ENCODE peak calls at places on chromosomes 6 and 20, in ten cellular contexts. One of them, this sample, is unnamed. For H3K9me3, the result is how much of the 10 kb centered on the place peaks cover.

GRCh38 chr20:52494244-52494643 is 302.7 kb upstream of the ZFP64 start:
- DNase-seq in MM.1S: no peak
- DNase-seq in endodermal cell: no peak
- DNase-seq in kidney: no peak
- DNase-seq in sigmoid colon: no peak
- DNase-seq in breast epithelium: no peak
- DNase-seq in PC-3: peak
- DNase-seq in CD8-positive, alpha-beta T cell: peak
- DNase-seq in right atrium auricular region: peak
- DNase-seq in Caco-2: no peak
- DNase-seq in this sample: peak

GRCh38 chr20:22248052-22248667 is 336.2 kb downstream of the FOXA2 start:
- DNase-seq in MM.1S: no peak
- DNase-seq in endodermal cell: peak
- DNase-seq in kidney: no peak
- DNase-seq in sigmoid colon: no peak
- DNase-seq in breast epithelium: no peak
- DNase-seq in PC-3: peak
- DNase-seq in CD8-positive, alpha-beta T cell: no peak
- DNase-seq in right atrium auricular region: no peak
- DNase-seq in Caco-2: peak
- DNase-seq in this sample: no peak

GRCh38 chr20:57652865-57653545 is 32.8 kb upstream of the ZBP1 start:
- DNase-seq in MM.1S: no peak
- DNase-seq in endodermal cell: no peak
- DNase-seq in kidney: peak
- DNase-seq in sigmoid colon: no peak
- DNase-seq in breast epithelium: no peak
- DNase-seq in PC-3: no peak
- DNase-seq in CD8-positive, alpha-beta T cell: no peak
- DNase-seq in right atrium auricular region: peak
- DNase-seq in Caco-2: peak
- DNase-seq in this sample: no peak

GRCh38 chr6:153325661-153326060 is 194.6 kb upstream of the RGS17 start:
- DNase-seq in MM.1S: no peak
- DNase-seq in endodermal cell: no peak
- DNase-seq in kidney: no peak
- DNase-seq in sigmoid colon: no peak
- DNase-seq in breast epithelium: no peak
- DNase-seq in PC-3: no peak
- DNase-seq in CD8-positive, alpha-beta T cell: no peak
- DNase-seq in right atrium auricular region: no peak
- DNase-seq in Caco-2: no peak
- DNase-seq in this sample: no peak

GRCh38 chr6:18302561-18303439 is 38.5 kb upstream of the DEK start:
- DNase-seq in MM.1S: no peak
- DNase-seq in endodermal cell: peak
- DNase-seq in kidney: no peak
- DNase-seq in sigmoid colon: no peak
- DNase-seq in breast epithelium: no peak
- DNase-seq in PC-3: peak
- DNase-seq in CD8-positive, alpha-beta T cell: no peak
- DNase-seq in right atrium auricular region: no peak
- DNase-seq in Caco-2: peak
- DNase-seq in this sample: no peak

GRCh38 chr6:44431118-44431725 is 43.7 kb downstream of the CDC5L start:
- DNase-seq in MM.1S: peak
- DNase-seq in endodermal cell: peak
- DNase-seq in kidney: no peak
- DNase-seq in sigmoid colon: no peak
- DNase-seq in breast epithelium: no peak
- DNase-seq in PC-3: peak
- DNase-seq in CD8-positive, alpha-beta T cell: peak
- DNase-seq in right atrium auricular region: no peak
- DNase-seq in Caco-2: peak
- DNase-seq in this sample: no peak

GRCh38 chr20:7775072-7775471 is 165.2 kb downstream of the HAO1 start:
- DNase-seq in MM.1S: no peak
- DNase-seq in endodermal cell: no peak
- DNase-seq in kidney: no peak
- DNase-seq in sigmoid colon: no peak
- DNase-seq in breast epithelium: no peak
- DNase-seq in PC-3: no peak
- DNase-seq in CD8-positive, alpha-beta T cell: no peak
- DNase-seq in right atrium auricular region: no peak
- DNase-seq in Caco-2: no peak
- DNase-seq in this sample: no peak

GRCh38 chr6:158381214-158381613 is 68.9 kb downstream of the TULP4 start:
- DNase-seq in MM.1S: no peak
- DNase-seq in endodermal cell: no peak
- DNase-seq in kidney: no peak
- DNase-seq in sigmoid colon: no peak
- DNase-seq in breast epithelium: no peak
- DNase-seq in PC-3: peak
- DNase-seq in CD8-positive, alpha-beta T cell: no peak
- DNase-seq in right atrium auricular region: no peak
- DNase-seq in Caco-2: no peak
- DNase-seq in this sample: no peak

GRCh38 chr6:14673201-14673600 is 555.6 kb downstream of the CD83 start:
- DNase-seq in MM.1S: no peak
- DNase-seq in endodermal cell: no peak
- DNase-seq in kidney: no peak
- DNase-seq in sigmoid colon: no peak
- DNase-seq in breast epithelium: no peak
- DNase-seq in PC-3: peak
- DNase-seq in CD8-positive, alpha-beta T cell: no peak
- DNase-seq in right atrium auricular region: no peak
- DNase-seq in Caco-2: no peak
- DNase-seq in this sample: no peak

GRCh38 chr20:36839150-36839549 is 36.8 kb upstream of the TLDC2 start:
- DNase-seq in MM.1S: no peak
- DNase-seq in endodermal cell: no peak
- DNase-seq in kidney: no peak
- DNase-seq in sigmoid colon: peak
- DNase-seq in breast epithelium: no peak
- DNase-seq in PC-3: no peak
- DNase-seq in CD8-positive, alpha-beta T cell: no peak
- DNase-seq in right atrium auricular region: no peak
- DNase-seq in Caco-2: no peak
- DNase-seq in this sample: no peak

GRCh38 chr20:36833275-36834020 is 42.5 kb upstream of the TLDC2 start:
- DNase-seq in MM.1S: no peak
- DNase-seq in endodermal cell: no peak
- DNase-seq in kidney: no peak
- DNase-seq in sigmoid colon: peak
- DNase-seq in breast epithelium: no peak
- DNase-seq in PC-3: no peak
- DNase-seq in CD8-positive, alpha-beta T cell: no peak
- DNase-seq in right atrium auricular region: no peak
- DNase-seq in Caco-2: no peak
- DNase-seq in this sample: no peak

GRCh38 chr20:36835025-36835424 is 40.9 kb upstream of the TLDC2 start:
- DNase-seq in MM.1S: no peak
- DNase-seq in endodermal cell: no peak
- DNase-seq in kidney: no peak
- DNase-seq in sigmoid colon: peak
- DNase-seq in breast epithelium: no peak
- DNase-seq in PC-3: no peak
- DNase-seq in CD8-positive, alpha-beta T cell: no peak
- DNase-seq in right atrium auricular region: no peak
- DNase-seq in Caco-2: no peak
- DNase-seq in this sample: no peak

GRCh38 chr20:36835453-36836198 is 40.3 kb upstream of the TLDC2 start:
- DNase-seq in MM.1S: peak
- DNase-seq in endodermal cell: peak
- DNase-seq in kidney: peak
- DNase-seq in sigmoid colon: peak
- DNase-seq in breast epithelium: peak
- DNase-seq in PC-3: peak
- DNase-seq in CD8-positive, alpha-beta T cell: peak
- DNase-seq in right atrium auricular region: peak
- DNase-seq in Caco-2: peak
- DNase-seq in this sample: peak

GRCh38 chr20:36836591-36837329 is 39.2 kb upstream of the TLDC2 start:
- DNase-seq in MM.1S: peak
- DNase-seq in endodermal cell: peak
- DNase-seq in kidney: no peak
- DNase-seq in sigmoid colon: peak
- DNase-seq in breast epithelium: no peak
- DNase-seq in PC-3: peak
- DNase-seq in CD8-positive, alpha-beta T cell: peak
- DNase-seq in right atrium auricular region: no peak
- DNase-seq in Caco-2: peak
- DNase-seq in this sample: no peak
- TF ChIP-seq CTCF in MM.1S: peak
- TF ChIP-seq CTCF in endodermal cell: peak
- TF ChIP-seq CTCF in kidney: no peak
- TF ChIP-seq CTCF in sigmoid colon: no peak
- TF ChIP-seq CTCF in breast epithelium: no peak
- TF ChIP-seq CTCF in PC-3: peak
- TF ChIP-seq CTCF in CD8-positive, alpha-beta T cell: no peak
- TF ChIP-seq CTCF in right atrium auricular region: peak
- TF ChIP-seq CTCF in Caco-2: peak
- TF ChIP-seq CTCF in this sample: no peak

GRCh38 chr6:169005141-169005540 is 248.5 kb downstream of the THBS2 start:
- DNase-seq in MM.1S: no peak
- DNase-seq in endodermal cell: no peak
- DNase-seq in kidney: no peak
- DNase-seq in sigmoid colon: no peak
- DNase-seq in breast epithelium: no peak
- DNase-seq in PC-3: no peak
- DNase-seq in CD8-positive, alpha-beta T cell: no peak
- DNase-seq in right atrium auricular region: no peak
- DNase-seq in Caco-2: no peak
- DNase-seq in this sample: no peak

GRCh38 chr6:169009658-169010057 is 244.0 kb downstream of the THBS2 start:
- DNase-seq in MM.1S: no peak
- DNase-seq in endodermal cell: no peak
- DNase-seq in kidney: no peak
- DNase-seq in sigmoid colon: no peak
- DNase-seq in breast epithelium: no peak
- DNase-seq in PC-3: no peak
- DNase-seq in CD8-positive, alpha-beta T cell: no peak
- DNase-seq in right atrium auricular region: no peak
- DNase-seq in Caco-2: no peak
- DNase-seq in this sample: no peak

GRCh38 chr6:169008641-169009040 is 245.0 kb downstream of the THBS2 start:
- DNase-seq in MM.1S: no peak
- DNase-seq in endodermal cell: no peak
- DNase-seq in kidney: no peak
- DNase-seq in sigmoid colon: no peak
- DNase-seq in breast epithelium: no peak
- DNase-seq in PC-3: no peak
- DNase-seq in CD8-positive, alpha-beta T cell: no peak
- DNase-seq in right atrium auricular region: no peak
- DNase-seq in Caco-2: no peak
- DNase-seq in this sample: no peak
- H3K9me3 ChIP-seq in MM.1S: under half
- H3K9me3 ChIP-seq in endodermal cell: under half
- H3K9me3 ChIP-seq in kidney: under half
- H3K9me3 ChIP-seq in sigmoid colon: under half
- H3K9me3 ChIP-seq in breast epithelium: under half
- H3K9me3 ChIP-seq in PC-3: under half
- H3K9me3 ChIP-seq in CD8-positive, alpha-beta T cell: under half
- H3K9me3 ChIP-seq in right atrium auricular region: under half
- H3K9me3 ChIP-seq in Caco-2: under half
- H3K9me3 ChIP-seq in this sample: under half

DNA sequence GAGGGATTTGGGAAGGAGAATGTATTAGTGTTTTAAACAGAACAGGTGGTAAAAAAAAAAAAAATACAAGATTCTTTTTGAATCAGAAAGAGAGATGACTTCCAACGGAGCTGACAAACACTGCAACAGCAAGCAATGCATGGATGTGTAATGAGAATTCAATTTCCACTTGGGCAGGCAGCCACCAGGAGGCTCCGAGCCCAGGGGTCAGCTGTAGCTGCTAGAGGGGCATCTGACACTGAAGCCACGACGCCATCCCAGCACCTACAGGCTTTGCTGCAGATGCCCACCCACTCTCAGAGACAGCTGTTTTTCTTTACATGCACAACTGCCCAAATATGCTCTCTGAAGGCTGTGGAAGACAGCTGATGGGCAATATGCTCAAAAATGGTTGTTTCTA is 75.4 kb downstream of the ELOVL5 start:
- DNase-seq in MM.1S: no peak
- DNase-seq in endodermal cell: no peak
- DNase-seq in kidney: no peak
- DNase-seq in sigmoid colon: no peak
- DNase-seq in breast epithelium: no peak
- DNase-seq in PC-3: no peak
- DNase-seq in CD8-positive, alpha-beta T cell: no peak
- DNase-seq in right atrium auricular region: no peak
- DNase-seq in Caco-2: no peak
- DNase-seq in this sample: no peak
- TF ChIP-seq CTCF in MM.1S: no peak
- TF ChIP-seq CTCF in endodermal cell: peak
- TF ChIP-seq CTCF in kidney: no peak
- TF ChIP-seq CTCF in sigmoid colon: no peak
- TF ChIP-seq CTCF in breast epithelium: no peak
- TF ChIP-seq CTCF in PC-3: no peak
- TF ChIP-seq CTCF in CD8-positive, alpha-beta T cell: no peak
- TF ChIP-seq CTCF in right atrium auricular region: no peak
- TF ChIP-seq CTCF in Caco-2: no peak
- TF ChIP-seq CTCF in this sample: no peak

GRCh38 chr6:168009331-168009730 is 11.9 kb downstream of the KIF25 start:
- DNase-seq in MM.1S: no peak
- DNase-seq in endodermal cell: no peak
- DNase-seq in kidney: no peak
- DNase-seq in sigmoid colon: no peak
- DNase-seq in breast epithelium: no peak
- DNase-seq in PC-3: no peak
- DNase-seq in CD8-positive, alpha-beta T cell: no peak
- DNase-seq in right atrium auricular region: no peak
- DNase-seq in Caco-2: no peak
- DNase-seq in this sample: no peak

GRCh38 chr6:168012431-168013249 is 15.2 kb downstream of the KIF25 start:
- DNase-seq in MM.1S: no peak
- DNase-seq in endodermal cell: no peak
- DNase-seq in kidney: no peak
- DNase-seq in sigmoid colon: no peak
- DNase-seq in breast epithelium: no peak
- DNase-seq in PC-3: no peak
- DNase-seq in CD8-positive, alpha-beta T cell: no peak
- DNase-seq in right atrium auricular region: peak
- DNase-seq in Caco-2: no peak
- DNase-seq in this sample: no peak

GRCh38 chr6:168013250-168013915 is 15.9 kb downstream of the KIF25 start:
- DNase-seq in MM.1S: no peak
- DNase-seq in endodermal cell: no peak
- DNase-seq in kidney: no peak
- DNase-seq in sigmoid colon: no peak
- DNase-seq in breast epithelium: peak
- DNase-seq in PC-3: no peak
- DNase-seq in CD8-positive, alpha-beta T cell: no peak
- DNase-seq in right atrium auricular region: peak
- DNase-seq in Caco-2: no peak
- DNase-seq in this sample: no peak

GRCh38 chr6:168014406-168014959 is 17.0 kb downstream of the KIF25 start:
- DNase-seq in MM.1S: no peak
- DNase-seq in endodermal cell: no peak
- DNase-seq in kidney: no peak
- DNase-seq in sigmoid colon: no peak
- DNase-seq in breast epithelium: no peak
- DNase-seq in PC-3: no peak
- DNase-seq in CD8-positive, alpha-beta T cell: no peak
- DNase-seq in right atrium auricular region: no peak
- DNase-seq in Caco-2: no peak
- DNase-seq in this sample: no peak

GRCh38 chr6:168011291-168011690 is 13.8 kb downstream of the KIF25 start:
- DNase-seq in MM.1S: no peak
- DNase-seq in endodermal cell: no peak
- DNase-seq in kidney: no peak
- DNase-seq in sigmoid colon: no peak
- DNase-seq in breast epithelium: no peak
- DNase-seq in PC-3: no peak
- DNase-seq in CD8-positive, alpha-beta T cell: no peak
- DNase-seq in right atrium auricular region: no peak
- DNase-seq in Caco-2: no peak
- DNase-seq in this sample: no peak
- H3K9me3 ChIP-seq in MM.1S: under half
- H3K9me3 ChIP-seq in endodermal cell: under half
- H3K9me3 ChIP-seq in kidney: under half
- H3K9me3 ChIP-seq in sigmoid colon: under half
- H3K9me3 ChIP-seq in breast epithelium: under half
- H3K9me3 ChIP-seq in PC-3: under half
- H3K9me3 ChIP-seq in CD8-positive, alpha-beta T cell: under half
- H3K9me3 ChIP-seq in right atrium auricular region: under half
- H3K9me3 ChIP-seq in Caco-2: under half
- H3K9me3 ChIP-seq in this sample: under half

This sample was measured in CD4-positive, alpha-beta T cell.